ENCODE peak calls at places on chromosomes 11 and 22, in five cellular contexts. U, L, Y, G and C are unnamed samples.

GRCh38 chr22:20131856-20132685 is 467 bp downstream of the ZDHHC8 start:
- DNase-seq in U (peak; percentile 65), L (no peak), Y (peak; percentile 42), G (no peak), C (no peak)

GRCh38 chr11:132140056-132140455 is 769.6 kb downstream of the NTM start:
- DNase-seq in U (no peak), L (no peak), Y (peak; percentile 18), G (no peak), C (no peak)

GRCh38 chr11:10181811-10182210 is 112.2 kb downstream of the SBF2 start:
- DNase-seq in U (no peak), L (no peak), Y (no peak), G (no peak), C (no peak)

GRCh38 chr22:43743131-43743530 is 69.0 kb downstream of the EFCAB6 start:
- DNase-seq in U (peak; percentile 63), L (no peak), Y (peak; percentile 59), G (no peak), C (peak; percentile 10)

GRCh38 chr22:27851974-27852713 is 50.6 kb upstream of the MN1 start:
- DNase-seq in U (no peak), L (no peak), Y (no peak), G (no peak), C (no peak)

GRCh38 chr11:46383974-46384701 is 2.7 kb downstream of the MDK start:
- DNase-seq in U (no peak), L (no peak), Y (no peak), G (no peak), C (no peak)

GRCh38 chr22:25880524-25880923 is 138.5 kb downstream of the MYO18B start:
- DNase-seq in U (no peak), L (no peak), Y (no peak), G (no peak), C (peak; percentile 4)

GRCh38 chr11:65321828-65322495 is 7.3 kb downstream of the CDC42EP2 start:
- DNase-seq in U (no peak), L (no peak), Y (no peak), G (no peak), C (no peak)

GRCh38 chr11:63880031-63880841 is 36.7 kb downstream of the RCOR2 start:
- DNase-seq in U (no peak), L (no peak), Y (no peak), G (no peak), C (no peak)

GRCh38 chr22:37068859-37069258 is 17.3 kb downstream of the KCTD17 start:
- DNase-seq in U (peak; percentile 86), L (no peak), Y (no peak), G (no peak), C (no peak)

GRCh38 chr11:78299000-78299712 is 110.4 kb downstream of the USP35 start:
- DNase-seq in U (no peak), L (no peak), Y (no peak), G (no peak), C (no peak)

GRCh38 chr11:34242037-34242625 is 115.7 kb downstream of the ABTB2 start:
- DNase-seq in U (no peak), L (no peak), Y (no peak), G (no peak), C (no peak)

GRCh38 chr22:50526849-50527801 is 1.7 kb upstream of the SCO2 start:
- DNase-seq in U (peak; percentile 71), L (no peak), Y (no peak), G (no peak), C (peak; percentile 30)

GRCh38 chr11:107741044-107741823 is 29.4 kb upstream of the SLN start:
- DNase-seq in U (peak; percentile 32), L (no peak), Y (peak; percentile 36), G (no peak), C (peak; percentile 17)

GRCh38 chr11:9689721-9690120 is 25.8 kb downstream of the SWAP70 start:
- DNase-seq in U (no peak), L (no peak), Y (no peak), G (no peak), C (no peak)

GRCh38 chr22:28345304-28345703 is 334.3 kb downstream of the TTC28 start:
- DNase-seq in U (peak; percentile 34), L (peak; percentile 53), Y (no peak), G (no peak), C (no peak)